ENCODE peak calls at places on chromosomes 16 and 17, in seven cellular contexts. X is H54, W is thyroid gland, S is IMR-90, L is lower leg skin, B is heart left ventricle, U is breast epithelium. V is an unnamed sample.

GRCh38 chr16:89312598-89313299 is 95.2 kb downstream of the ZNF778 start:
- DNase-seq in U (no peak), B (no peak), X (no peak), W (no peak), L (no peak), S (no peak), V (no peak)

GRCh38 chr16:14354561-14355351 is 275.3 kb downstream of the PARN start:
- DNase-seq in U (no peak), S (peak; percentile 18), X (no peak), W (no peak), B (no peak), L (no peak), V (no peak)

GRCh38 chr16:27322858-27323780 is 9.3 kb downstream of the IL4R start:
- DNase-seq in B (no peak), X (no peak), L (no peak), W (no peak), U (peak; percentile 67), S (no peak), V (no peak)

GRCh38 chr17:42809250-42809649 is 10.6 kb downstream of the CNTD1 start:
- DNase-seq in W (no peak), B (no peak), S (peak; percentile 93), L (no peak), U (no peak), X (peak; percentile 54), V (peak; percentile 76)

GRCh38 chr16:2968368-2968737 is 795 bp upstream of the PAQR4 start:
- DNase-seq in W (no peak), X (no peak), S (no peak), B (no peak), U (no peak), L (no peak), V (no peak)

GRCh38 chr17:74117999-74118421 is 85.5 kb upstream of the RPL38 start:
- DNase-seq in S (no peak), U (no peak), B (no peak), W (no peak), X (no peak), L (peak; percentile 60), V (no peak)

GRCh38 chr17:27319536-27320221 is 25.8 kb downstream of the WSB1 start:
- DNase-seq in B (peak; percentile 85), S (peak; percentile 48), U (no peak), L (peak; percentile 92), W (peak; percentile 91), X (no peak), V (peak; percentile 55)

GRCh38 chr17:80212962-80213650 is 7.0 kb downstream of the SGSH start:
- DNase-seq in B (no peak), S (no peak), W (no peak), L (no peak), X (no peak), U (no peak), V (no peak)

GRCh38 chr17:63189082-63189481 is 223.0 kb downstream of the TANC2 start:
- DNase-seq in U (no peak), L (no peak), W (no peak), X (no peak), B (no peak), S (peak; percentile 78), V (no peak)

GRCh38 chr17:27882162-27882840 is 10.9 kb downstream of the LYRM9 start:
- DNase-seq in S (no peak), B (no peak), U (peak; percentile 22), L (no peak), W (no peak), X (no peak), V (no peak)

GRCh38 chr17:64005734-64006167 is 7.6 kb downstream of the PRR29 start:
- DNase-seq in L (peak; percentile 87), X (no peak), S (no peak), U (no peak), W (peak; percentile 76), B (no peak), V (no peak)

GRCh38 chr17:44556114-44556853 is 1.0 kb upstream of the FZD2 start:
- DNase-seq in X (peak; percentile 49), S (peak; percentile 63), U (no peak), L (no peak), B (peak; percentile 42), W (peak; percentile 35), V (peak; percentile 45)

GRCh38 chr17:58325976-58326468 is 2.6 kb downstream of the TSPOAP1 start:
- DNase-seq in U (no peak), B (no peak), L (no peak), X (peak; percentile 78), W (no peak), S (no peak), V (no peak)
- TF ChIP-seq POLR2A in U (no peak), B (no peak), L (no peak), X (no peak), W (no peak), S (no peak), V (no peak)

GRCh38 chr17:47066841-47067682 is 88.0 kb upstream of the RPRML start:
- DNase-seq in W (peak; percentile 82), S (peak; percentile 93), U (peak; percentile 74), B (peak; percentile 88), L (peak; percentile 92), X (peak; percentile 94), V (peak; percentile 75)
- TF ChIP-seq POLR2A in W (no peak), S (peak; percentile 89), U (peak; percentile 26), B (peak; percentile 53), L (no peak), X (peak; percentile 88), V (peak; percentile 61)

GRCh38 chr17:7436556-7437368 is 1.5 kb downstream of the TMEM102 start:
- DNase-seq in L (peak; percentile 95), U (peak; percentile 82), S (peak; percentile 75), B (peak; percentile 84), X (peak; percentile 75), W (peak; percentile 88), V (peak; percentile 80)
- TF ChIP-seq POLR2A in L (no peak), U (no peak), S (no peak), B (no peak), X (no peak), W (no peak), V (no peak)

DNA sequence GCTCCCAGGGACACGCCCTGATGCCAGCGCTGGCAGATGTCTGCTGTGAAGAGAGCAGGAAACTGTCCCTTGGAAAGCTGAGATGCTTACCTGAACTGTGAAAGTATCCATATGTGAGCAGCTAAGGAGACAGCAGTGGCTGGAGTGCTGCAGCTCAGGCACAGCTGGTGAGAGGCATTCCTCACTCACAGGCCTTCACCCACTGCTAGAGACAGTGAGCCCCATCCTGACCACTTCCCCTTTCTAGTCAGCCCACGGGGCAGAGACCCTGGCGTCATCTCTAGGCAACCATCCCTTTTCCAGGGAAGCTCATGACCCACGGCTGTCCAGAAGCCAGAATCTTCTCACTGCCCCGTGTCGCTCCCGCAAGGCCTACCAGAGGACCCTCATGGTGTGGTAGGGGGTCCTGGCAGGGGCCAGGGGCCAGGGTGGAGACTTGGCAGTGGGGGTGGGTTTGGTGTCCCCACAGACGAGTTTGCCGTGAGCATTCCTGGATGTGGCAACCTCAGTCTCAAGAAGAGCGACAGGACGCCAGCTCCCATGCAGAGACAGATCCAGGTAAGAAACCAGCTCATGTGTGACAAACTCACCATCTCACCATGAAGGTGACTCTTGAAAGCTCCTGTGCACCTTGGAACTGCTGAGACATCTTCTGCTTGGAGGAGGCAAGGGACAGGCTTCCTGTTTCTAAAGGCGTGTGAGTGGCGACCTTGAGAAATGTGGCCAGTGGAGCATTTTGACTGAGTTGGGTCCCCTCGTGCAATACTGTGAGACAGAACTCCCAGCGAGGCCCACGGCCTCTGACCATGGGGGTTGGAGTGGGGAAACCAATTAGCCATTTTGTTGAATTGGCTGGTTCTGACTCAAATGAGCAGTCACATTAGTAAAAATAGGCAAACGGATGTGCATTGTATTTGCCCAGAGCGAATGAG is at the start of gene SCIMP:
- DNase-seq in L (peak; percentile 81), X (no peak), W (peak; percentile 12), S (no peak), U (no peak), B (peak; percentile 32), V (no peak)
- TF ChIP-seq POLR2A in L (no peak), X (no peak), W (no peak), S (no peak), U (no peak), B (no peak), V (no peak)

GRCh38 chr17:15742921-15743320 is 10.8 kb downstream of the TBC1D26 start:
- DNase-seq in X (no peak), W (no peak), S (no peak), U (no peak), L (no peak), B (no peak), V (no peak)

GRCh38 chr17:15741624-15742023 is 9.5 kb downstream of the TBC1D26 start:
- DNase-seq in X (no peak), W (no peak), B (no peak), L (no peak), U (no peak), S (no peak), V (no peak)

GRCh38 chr17:15744091-15744676 is 12.1 kb downstream of the TBC1D26 start:
- DNase-seq in B (no peak), L (no peak), X (no peak), S (no peak), U (no peak), W (peak; percentile 27), V (no peak)

GRCh38 chr17:15740570-15741120 is 8.6 kb downstream of the TBC1D26 start:
- DNase-seq in U (no peak), S (no peak), W (no peak), B (no peak), X (no peak), L (no peak), V (no peak)

GRCh38 chr17:15742051-15742795 is 10.1 kb downstream of the TBC1D26 start:
- DNase-seq in L (no peak), W (no peak), U (no peak), S (no peak), X (no peak), B (no peak), V (no peak)
- TF ChIP-seq POLR2A in L (no peak), W (no peak), U (no peak), S (no peak), X (no peak), B (no peak), V (no peak)

DNA sequence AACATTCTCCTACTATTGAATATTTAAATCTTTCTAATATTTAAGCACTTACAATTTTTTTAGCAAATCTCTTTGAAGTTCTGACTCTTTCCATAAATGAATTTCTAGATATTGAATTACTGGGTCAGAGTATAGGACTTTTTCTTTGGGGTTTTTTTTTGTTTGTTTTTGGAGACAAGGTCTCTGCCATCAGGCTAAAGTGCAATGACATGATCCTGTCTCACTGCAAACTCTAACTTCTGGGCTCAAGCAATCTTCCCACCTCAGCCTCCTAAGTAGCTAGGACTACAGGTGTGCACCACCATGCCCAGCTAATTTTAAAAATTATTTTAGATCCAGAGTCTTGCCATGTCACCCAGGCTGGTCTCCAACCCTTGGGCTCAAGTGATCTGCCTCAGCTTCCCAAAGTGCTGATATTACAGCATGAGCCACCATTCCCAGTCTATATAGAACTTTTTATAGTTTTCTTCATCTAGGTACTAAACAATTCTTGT is 24.9 kb downstream of the PIGL start:
- DNase-seq in U (no peak), S (no peak), B (no peak), L (no peak), W (no peak), X (no peak), V (no peak)
- TF ChIP-seq POLR2A in U (no peak), S (no peak), B (no peak), L (no peak), W (no peak), X (no peak), V (no peak)

V was measured in ovary.